ENCODE peak calls at places on chromosomes 13 and 19, in five cellular contexts. One of them, this sample, is unnamed.

GRCh38 chr19:4557186-4557970 is 2.1 kb downstream of the SEMA6B start:
- DNase-seq in GM12878: no peak
- DNase-seq in HepG2: no peak
- DNase-seq in K562: peak; percentile 76
- DNase-seq in IMR-90: no peak
- DNase-seq in this sample: peak; percentile 69

GRCh38 chr13:113843864-113844556 is 19.9 kb downstream of the GAS6 start:
- DNase-seq in IMR-90: no peak
- DNase-seq in GM12878: no peak
- DNase-seq in HepG2: no peak
- DNase-seq in K562: no peak
- DNase-seq in this sample: no peak

GRCh38 chr13:109869312-109870237 is 83.2 kb upstream of the IRS2 start:
- DNase-seq in HepG2: no peak
- DNase-seq in IMR-90: peak; percentile 44
- DNase-seq in GM12878: no peak
- DNase-seq in K562: peak; percentile 10
- DNase-seq in this sample: peak; percentile 86

GRCh38 chr13:72763411-72763810 is 18.3 kb downstream of the DIS3 start:
- DNase-seq in GM12878: no peak
- DNase-seq in HepG2: no peak
- DNase-seq in IMR-90: no peak
- DNase-seq in K562: no peak
- DNase-seq in this sample: no peak

GRCh38 chr13:91719033-91719432 is 320.6 kb downstream of the GPC5 start:
- DNase-seq in K562: no peak
- DNase-seq in HepG2: no peak
- DNase-seq in GM12878: no peak
- DNase-seq in IMR-90: peak; percentile 14
- DNase-seq in this sample: no peak

GRCh38 chr13:41652735-41653361 is 195.5 kb downstream of the RGCC start:
- DNase-seq in K562: peak; percentile 11
- DNase-seq in GM12878: no peak
- DNase-seq in HepG2: peak; percentile 62
- DNase-seq in IMR-90: peak; percentile 79
- DNase-seq in this sample: peak; percentile 60

GRCh38 chr19:48461982-48462655 is 6.7 kb downstream of the KCNJ14 start:
- DNase-seq in IMR-90: no peak
- DNase-seq in GM12878: no peak
- DNase-seq in HepG2: no peak
- DNase-seq in K562: peak; percentile 71
- DNase-seq in this sample: peak; percentile 74

GRCh38 chr13:21045101-21045500 is 16.3 kb downstream of the LATS2 start:
- DNase-seq in GM12878: no peak
- DNase-seq in IMR-90: no peak
- DNase-seq in K562: no peak
- DNase-seq in HepG2: no peak
- DNase-seq in this sample: no peak

GRCh38 chr13:72430923-72431322 is 296.5 kb downstream of the MZT1 start:
- DNase-seq in GM12878: no peak
- DNase-seq in K562: no peak
- DNase-seq in IMR-90: no peak
- DNase-seq in HepG2: no peak
- DNase-seq in this sample: no peak

GRCh38 chr13:72959643-72960042 is 99.2 kb upstream of the KLF5 start:
- DNase-seq in GM12878: no peak
- DNase-seq in HepG2: no peak
- DNase-seq in K562: no peak
- DNase-seq in IMR-90: peak; percentile 48
- DNase-seq in this sample: no peak

GRCh38 chr19:42216653-42217521 is 590 bp downstream of the DEDD2 start:
- DNase-seq in IMR-90: peak; percentile 16
- DNase-seq in GM12878: no peak
- DNase-seq in K562: peak; percentile 79
- DNase-seq in HepG2: peak; percentile 15
- DNase-seq in this sample: peak; percentile 86

GRCh38 chr19:5455367-5456129 is at the start of gene ZNRF4:
- DNase-seq in HepG2: no peak
- DNase-seq in K562: no peak
- DNase-seq in GM12878: no peak
- DNase-seq in IMR-90: no peak
- DNase-seq in this sample: no peak

GRCh38 chr13:39876258-39876657 is 220.8 kb downstream of the COG6 start:
- DNase-seq in GM12878: no peak
- DNase-seq in K562: no peak
- DNase-seq in IMR-90: peak; percentile 97
- DNase-seq in HepG2: no peak
- DNase-seq in this sample: no peak

GRCh38 chr13:20713751-20714150 is 10.3 kb downstream of the IL17D start:
- DNase-seq in K562: no peak
- DNase-seq in GM12878: no peak
- DNase-seq in IMR-90: peak; percentile 39
- DNase-seq in HepG2: no peak
- DNase-seq in this sample: no peak

GRCh38 chr13:27607125-27607524 is 13.2 kb downstream of the LNX2 start:
- DNase-seq in HepG2: peak; percentile 50
- DNase-seq in GM12878: no peak
- DNase-seq in K562: no peak
- DNase-seq in IMR-90: peak; percentile 90
- DNase-seq in this sample: no peak

GRCh38 chr19:36046443-36047050 is 7.5 kb downstream of the THAP8 start:
- DNase-seq in HepG2: no peak
- DNase-seq in GM12878: no peak
- DNase-seq in IMR-90: no peak
- DNase-seq in K562: no peak
- DNase-seq in this sample: no peak

GRCh38 chr19:32373614-32374295 is 28.3 kb downstream of the ZNF507 start:
- DNase-seq in HepG2: peak; percentile 100
- DNase-seq in IMR-90: peak; percentile 100
- DNase-seq in K562: peak; percentile 55
- DNase-seq in GM12878: no peak
- DNase-seq in this sample: no peak

GRCh38 chr19:10379880-10380310 is 477 bp downstream of the TYK2 start:
- DNase-seq in IMR-90: no peak
- DNase-seq in HepG2: no peak
- DNase-seq in K562: no peak
- DNase-seq in GM12878: no peak
- DNase-seq in this sample: no peak

GRCh38 chr13:100125946-100126345 is 37.1 kb downstream of the PCCA start:
- DNase-seq in GM12878: no peak
- DNase-seq in K562: no peak
- DNase-seq in IMR-90: no peak
- DNase-seq in HepG2: no peak
- DNase-seq in this sample: no peak

GRCh38 chr13:99421758-99422555 is 79.3 kb upstream of the TM9SF2 start:
- DNase-seq in GM12878: no peak
- DNase-seq in HepG2: no peak
- DNase-seq in IMR-90: no peak
- DNase-seq in K562: no peak
- DNase-seq in this sample: no peak

GRCh38 chr19:13122980-13123957 is 5.2 kb downstream of the NACC1 start:
- DNase-seq in GM12878: no peak
- DNase-seq in HepG2: no peak
- DNase-seq in K562: no peak
- DNase-seq in IMR-90: no peak
- DNase-seq in this sample: no peak

GRCh38 chr19:2461751-2462634 is 5.2 kb upstream of the LMNB2 start:
- DNase-seq in IMR-90: peak; percentile 56
- DNase-seq in HepG2: no peak
- DNase-seq in K562: no peak
- DNase-seq in GM12878: no peak
- DNase-seq in this sample: peak; percentile 92

GRCh38 chr13:45393941-45394570 is 24.1 kb downstream of the SLC25A30 start:
- DNase-seq in K562: peak; percentile 51
- DNase-seq in HepG2: peak; percentile 61
- DNase-seq in GM12878: no peak
- DNase-seq in IMR-90: peak; percentile 54
- DNase-seq in this sample: peak; percentile 81

GRCh38 chr13:41833201-41833600 is 127.7 kb downstream of the VWA8 start:
- DNase-seq in GM12878: no peak
- DNase-seq in IMR-90: no peak
- DNase-seq in HepG2: no peak
- DNase-seq in K562: no peak
- DNase-seq in this sample: no peak

GRCh38 chr19:41355802-41356201 is 2.1 kb upstream of the TGFB1 start:
- DNase-seq in GM12878: no peak
- DNase-seq in HepG2: no peak
- DNase-seq in K562: no peak
- DNase-seq in IMR-90: no peak
- DNase-seq in this sample: peak; percentile 10

GRCh38 chr13:29046588-29046987 is 226.4 kb downstream of the MTUS2 start:
- DNase-seq in IMR-90: no peak
- DNase-seq in GM12878: no peak
- DNase-seq in K562: no peak
- DNase-seq in HepG2: no peak
- DNase-seq in this sample: no peak

GRCh38 chr19:55468054-55468393 is 3.5 kb upstream of the C19orf85 start:
- DNase-seq in IMR-90: no peak
- DNase-seq in GM12878: no peak
- DNase-seq in K562: no peak
- DNase-seq in HepG2: no peak
- DNase-seq in this sample: no peak
- TF ChIP-seq SMC3 in IMR-90: no peak
- TF ChIP-seq SMC3 in GM12878: no peak
- TF ChIP-seq SMC3 in K562: no peak
- TF ChIP-seq SMC3 in HepG2: no peak
- TF ChIP-seq SMC3 in this sample: no peak

DNA sequence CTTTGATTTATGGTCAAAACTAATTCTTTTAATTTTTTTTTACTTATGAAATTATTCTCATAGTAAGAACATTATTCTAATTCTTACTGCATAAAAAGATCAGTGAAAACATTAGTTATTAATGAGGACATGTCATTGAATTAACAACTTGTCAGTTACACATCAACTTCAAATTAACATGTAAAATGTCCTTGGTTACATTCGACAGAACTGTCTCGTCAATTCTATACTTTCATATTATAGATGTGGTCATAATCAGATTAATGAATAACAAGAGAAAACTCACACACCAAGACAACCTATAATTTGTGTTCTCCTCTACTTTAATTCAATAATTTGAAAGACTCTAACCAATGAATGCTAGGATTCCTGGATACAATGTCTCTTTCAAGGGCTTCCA is 66.7 kb downstream of the KATNAL1 start:
- DNase-seq in GM12878: no peak
- DNase-seq in K562: no peak
- DNase-seq in IMR-90: no peak
- DNase-seq in HepG2: no peak
- DNase-seq in this sample: no peak
- TF ChIP-seq SMC3 in GM12878: no peak
- TF ChIP-seq SMC3 in K562: no peak
- TF ChIP-seq SMC3 in IMR-90: no peak
- TF ChIP-seq SMC3 in HepG2: no peak
- TF ChIP-seq SMC3 in this sample: no peak

DNA sequence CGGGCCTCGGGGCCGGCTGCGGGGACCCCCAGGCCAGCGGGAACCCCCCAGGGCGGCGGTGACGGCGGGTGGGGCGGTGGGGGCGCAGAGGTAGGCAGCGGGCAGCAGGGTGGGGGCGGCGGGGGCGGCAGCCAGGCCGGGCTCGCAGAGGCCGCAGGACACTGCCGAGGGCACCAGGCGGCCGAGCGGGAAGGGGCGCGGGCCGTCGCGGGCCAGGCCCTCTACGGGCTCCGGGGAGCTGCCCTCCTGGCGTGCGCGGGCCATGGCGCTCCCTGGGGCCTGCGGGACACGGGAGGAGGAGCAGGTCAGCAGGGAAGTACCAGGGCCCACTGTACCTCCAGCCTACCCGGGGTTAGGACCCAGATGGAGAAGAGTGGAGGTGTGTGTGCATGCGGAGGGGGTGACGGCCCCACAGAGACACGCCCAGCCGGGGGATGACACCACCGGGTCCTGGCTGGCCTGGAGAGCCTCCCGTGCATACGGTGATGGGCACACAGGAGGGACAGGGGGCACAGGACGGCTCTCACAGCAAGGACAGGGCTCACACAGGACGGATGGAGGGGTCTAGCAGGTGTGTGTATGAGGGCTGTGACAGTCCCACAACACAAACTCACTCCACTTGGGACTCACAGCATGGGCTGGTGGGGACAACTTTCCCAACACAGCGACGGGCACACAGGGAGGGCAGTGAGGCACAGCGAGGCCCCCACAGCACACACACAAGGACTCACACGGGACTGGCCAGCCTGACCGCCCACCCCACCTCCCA is 2.6 kb downstream of the BBC3 start:
- DNase-seq in K562: peak; percentile 26
- DNase-seq in HepG2: peak; percentile 69
- DNase-seq in GM12878: no peak
- DNase-seq in IMR-90: peak; percentile 17
- DNase-seq in this sample: peak; percentile 66
- TF ChIP-seq SMC3 in K562: no peak
- TF ChIP-seq SMC3 in HepG2: no peak
- TF ChIP-seq SMC3 in GM12878: no peak
- TF ChIP-seq SMC3 in IMR-90: no peak
- TF ChIP-seq SMC3 in this sample: no peak

GRCh38 chr13:37995052-37995451 is 125.5 kb upstream of the TRPC4 start:
- DNase-seq in IMR-90: peak; percentile 0
- DNase-seq in K562: no peak
- DNase-seq in HepG2: no peak
- DNase-seq in GM12878: no peak
- DNase-seq in this sample: no peak
- TF ChIP-seq SMC3 in IMR-90: no peak
- TF ChIP-seq SMC3 in K562: no peak
- TF ChIP-seq SMC3 in HepG2: no peak
- TF ChIP-seq SMC3 in GM12878: no peak
- TF ChIP-seq SMC3 in this sample: no peak

GRCh38 chr19:34124828-34125227 is 47.5 kb upstream of the LSM14A start:
- DNase-seq in IMR-90: no peak
- DNase-seq in HepG2: peak; percentile 24
- DNase-seq in K562: no peak
- DNase-seq in GM12878: no peak
- DNase-seq in this sample: peak; percentile 24

GRCh38 chr19:34126966-34127365 is 45.3 kb upstream of the LSM14A start:
- DNase-seq in IMR-90: no peak
- DNase-seq in HepG2: no peak
- DNase-seq in K562: no peak
- DNase-seq in GM12878: no peak
- DNase-seq in this sample: peak; percentile 22

GRCh38 chr19:34118879-34119748 is 53.2 kb upstream of the LSM14A start:
- DNase-seq in GM12878: no peak
- DNase-seq in HepG2: no peak
- DNase-seq in K562: no peak
- DNase-seq in IMR-90: no peak
- DNase-seq in this sample: no peak

GRCh38 chr19:34120846-34121639 is 51.3 kb upstream of the LSM14A start:
- DNase-seq in HepG2: peak; percentile 30
- DNase-seq in K562: peak; percentile 52
- DNase-seq in GM12878: no peak
- DNase-seq in IMR-90: peak; percentile 52
- DNase-seq in this sample: peak; percentile 65
- TF ChIP-seq SMC3 in HepG2: peak; percentile 77
- TF ChIP-seq SMC3 in K562: peak; percentile 64
- TF ChIP-seq SMC3 in GM12878: peak; percentile 71
- TF ChIP-seq SMC3 in IMR-90: peak; percentile 76
- TF ChIP-seq SMC3 in this sample: peak; percentile 71

GRCh38 chr13:31930901-31931522 is 100.6 kb upstream of the FRY start:
- DNase-seq in HepG2: no peak
- DNase-seq in K562: no peak
- DNase-seq in GM12878: peak; percentile 70
- DNase-seq in IMR-90: no peak
- DNase-seq in this sample: no peak
- TF ChIP-seq SMC3 in HepG2: no peak
- TF ChIP-seq SMC3 in K562: no peak
- TF ChIP-seq SMC3 in GM12878: no peak
- TF ChIP-seq SMC3 in IMR-90: no peak
- TF ChIP-seq SMC3 in this sample: no peak